ENCODE peak calls at places on chromosomes 11 and 22, in eight cellular contexts. F, N, S, U, B, J, O and A are unnamed samples.

GRCh38 chr11:16784671-16785070 is 46.2 kb downstream of the C11orf58 start:
- DNase-seq in F (no peak), N (no peak), S (no peak), U (no peak), B (no peak), J (no peak), O (no peak), A (no peak)

GRCh38 chr11:109088061-109088460 is 333.9 kb upstream of the C11orf87 start:
- DNase-seq in F (no peak), N (no peak), S (no peak), U (no peak), B (no peak), J (no peak), O (no peak), A (no peak)

GRCh38 chr11:68033708-68034045 is 3.2 kb downstream of the NDUFS8 start:
- DNase-seq in F (no peak), N (no peak), S (no peak), U (no peak), B (no peak), J (no peak), O (no peak), A (no peak)

GRCh38 chr11:64056213-64056785 is 20.6 kb downstream of the FLRT1 start:
- DNase-seq in F (no peak), N (no peak), S (no peak), U (no peak), B (peak; percentile 8), J (no peak), O (no peak), A (no peak)

GRCh38 chr11:1568451-1568911 is 3.6 kb downstream of the DUSP8 start:
- DNase-seq in F (no peak), N (peak; percentile 43), S (no peak), U (no peak), B (peak; percentile 66), J (no peak), O (no peak), A (no peak)

GRCh38 chr22:32587449-32587848 is 112.8 kb downstream of the FBXO7 start:
- DNase-seq in F (no peak), N (no peak), S (no peak), U (no peak), B (no peak), J (no peak), O (no peak), A (no peak)

GRCh38 chr22:31305194-31305593 is 12.9 kb upstream of the PIK3IP1 start:
- DNase-seq in F (no peak), N (no peak), S (no peak), U (no peak), B (no peak), J (no peak), O (no peak), A (no peak)

GRCh38 chr11:33039274-33040126 is at the start of gene TCP11L1:
- DNase-seq in F (peak; percentile 71), N (peak; percentile 89), S (peak; percentile 85), U (peak; percentile 92), B (peak; percentile 87), J (peak; percentile 86), O (peak; percentile 73), A (peak; percentile 36)

GRCh38 chr22:35995345-35995744 is 33.3 kb downstream of the RBFOX2 start:
- DNase-seq in F (no peak), N (no peak), S (no peak), U (no peak), B (no peak), J (peak; percentile 72), O (no peak), A (no peak)

GRCh38 chr11:133160754-133161153 is 371.5 kb downstream of the OPCML start:
- DNase-seq in F (no peak), N (no peak), S (no peak), U (no peak), B (no peak), J (no peak), O (no peak), A (no peak)

GRCh38 chr11:8247312-8247711 is 16.4 kb downstream of the LMO1 start:
- DNase-seq in F (no peak), N (peak; percentile 59), S (no peak), U (no peak), B (peak; percentile 48), J (no peak), O (no peak), A (no peak)